ENCODE peak calls at places on chromosome 11, in ten cellular contexts. C is adrenal gland, W is iPS DF 6.9, Q is esophagus squamous epithelium, S is endothelial cell of umbilical vein, U is A549, R is psoas muscle, I is thoracic aorta, B is breast epithelium, G is HAP-1. X is an unnamed sample.

GRCh38 chr11:93967944-93968343 is 53.2 kb upstream of the HEPHL1 start:
- DNase-seq in C (no peak), W (no peak), Q (no peak), S (no peak), U (no peak), R (no peak), I (no peak), B (no peak), G (no peak), X (no peak)

GRCh38 chr11:12827929-12828812 is 153.9 kb downstream of the TEAD1 start:
- DNase-seq in C (peak; percentile 33), W (no peak), Q (no peak), S (peak; percentile 91), U (no peak), R (no peak), I (no peak), B (no peak), G (peak; percentile 96), X (no peak)

GRCh38 chr11:14015711-14016110 is 53.2 kb downstream of the SPON1 start:
- DNase-seq in C (peak; percentile 29), W (peak; percentile 2), Q (no peak), S (peak; percentile 78), U (peak; percentile 21), R (no peak), I (no peak), B (no peak), G (no peak), X (no peak)

GRCh38 chr11:27847496-27847895 is 147.2 kb upstream of the BDNF start:
- DNase-seq in C (no peak), W (no peak), Q (no peak), S (no peak), U (no peak), R (no peak), I (no peak), B (no peak), G (no peak), X (no peak)

GRCh38 chr11:106276859-106277436 is 199.5 kb downstream of the AASDHPPT start:
- DNase-seq in C (no peak), W (no peak), Q (no peak), S (no peak), U (no peak), R (no peak), I (no peak), B (no peak), G (no peak), X (no peak)

GRCh38 chr11:112613051-112613972 is 347.9 kb upstream of the NCAM1 start:
- DNase-seq in C (no peak), W (no peak), Q (no peak), S (peak; percentile 58), U (no peak), R (no peak), I (no peak), B (peak; percentile 85), G (no peak), X (no peak)

GRCh38 chr11:47856186-47856585 is 8.0 kb upstream of the NUP160 start:
- DNase-seq in C (no peak), W (no peak), Q (no peak), S (no peak), U (no peak), R (no peak), I (no peak), B (no peak), G (no peak), X (no peak)

GRCh38 chr11:120078397-120078796 is 59.5 kb downstream of the TRIM29 start:
- DNase-seq in C (no peak), W (no peak), Q (no peak), S (no peak), U (no peak), R (no peak), I (no peak), B (no peak), G (no peak), X (no peak)

GRCh38 chr11:102121329-102121728 is 11.1 kb downstream of the YAP1 start:
- DNase-seq in C (no peak), W (no peak), Q (no peak), S (no peak), U (no peak), R (no peak), I (no peak), B (no peak), G (no peak), X (no peak)

GRCh38 chr11:102117472-102118113 is 7.3 kb downstream of the YAP1 start:
- DNase-seq in C (no peak), W (no peak), Q (no peak), S (peak; percentile 43), U (no peak), R (no peak), I (no peak), B (no peak), G (no peak), X (no peak)

GRCh38 chr11:102120437-102120935 is 10.2 kb downstream of the YAP1 start:
- DNase-seq in C (no peak), W (no peak), Q (no peak), S (no peak), U (peak; percentile 24), R (no peak), I (no peak), B (no peak), G (no peak), X (no peak)

GRCh38 chr11:102118937-102119336 is 8.7 kb downstream of the YAP1 start:
- DNase-seq in C (no peak), W (no peak), Q (no peak), S (no peak), U (no peak), R (no peak), I (no peak), B (no peak), G (no peak), X (no peak)

DNA sequence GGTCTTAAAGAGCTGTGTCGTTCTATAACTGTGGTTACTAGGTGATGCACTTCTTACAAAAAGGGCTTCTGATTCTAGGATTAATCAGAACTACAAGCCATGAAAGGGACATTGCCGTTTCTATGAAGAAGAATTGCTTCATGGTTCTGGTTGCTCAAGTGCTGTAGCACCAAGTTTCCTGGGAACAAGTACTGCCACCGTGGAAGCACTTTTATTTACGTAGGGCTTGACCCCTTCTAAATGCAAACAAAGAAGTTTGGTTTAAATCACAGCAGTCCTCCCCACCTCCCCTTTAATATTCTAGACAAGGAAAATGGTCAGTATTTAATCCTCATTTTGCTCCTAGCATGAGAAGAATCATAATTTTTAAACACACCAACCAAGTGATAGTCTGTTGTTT is 9.8 kb downstream of the YAP1 start:
- DNase-seq in C (no peak), W (no peak), Q (no peak), S (no peak), U (peak; percentile 13), R (no peak), I (no peak), B (no peak), G (no peak), X (no peak)
- H3K4me1 ChIP-seq in C (peaks cover 8% of the 10 kb centered on the region), W (no peaks in the 10 kb centered on the region), Q (no peaks in the 10 kb centered on the region), S (peaks cover 8% of the 10 kb centered on the region), U (peaks cover 66% of the 10 kb centered on the region), R (peaks cover 64% of the 10 kb centered on the region), I (peaks cover 22% of the 10 kb centered on the region), B (no peaks in the 10 kb centered on the region), G (peaks cover 41% of the 10 kb centered on the region), X (peaks cover 52% of the 10 kb centered on the region)

GRCh38 chr11:34333787-34334186 is 24.0 kb downstream of the ABTB2 start:
- DNase-seq in C (no peak), W (no peak), Q (no peak), S (no peak), U (no peak), R (no peak), I (no peak), B (no peak), G (no peak), X (no peak)
- H3K4me1 ChIP-seq in C (no peaks in the 10 kb centered on the region), W (peaks cover 1% of the 10 kb centered on the region), Q (no peaks in the 10 kb centered on the region), S (no peaks in the 10 kb centered on the region), U (peaks cover 89% of the 10 kb centered on the region), R (peaks cover 38% of the 10 kb centered on the region), I (peaks cover 31% of the 10 kb centered on the region), B (no peaks in the 10 kb centered on the region), G (no peaks in the 10 kb centered on the region), X (peaks cover 17% of the 10 kb centered on the region)

GRCh38 chr11:96331556-96332168 is 11.3 kb downstream of the MAML2 start:
- DNase-seq in C (no peak), W (no peak), Q (no peak), S (no peak), U (no peak), R (no peak), I (no peak), B (no peak), G (no peak), X (no peak)

GRCh38 chr11:96330511-96330859 is 12.5 kb downstream of the MAML2 start:
- DNase-seq in C (no peak), W (no peak), Q (no peak), S (no peak), U (no peak), R (no peak), I (no peak), B (no peak), G (no peak), X (no peak)

GRCh38 chr11:96329855-96330510 is 13.0 kb downstream of the MAML2 start:
- DNase-seq in C (no peak), W (no peak), Q (no peak), S (no peak), U (no peak), R (no peak), I (no peak), B (no peak), G (peak; percentile 83), X (no peak)

GRCh38 chr11:96328395-96329010 is 14.5 kb downstream of the MAML2 start:
- DNase-seq in C (no peak), W (no peak), Q (no peak), S (no peak), U (no peak), R (no peak), I (no peak), B (no peak), G (peak; percentile 96), X (no peak)

GRCh38 chr11:96329419-96329818 is 13.6 kb downstream of the MAML2 start:
- DNase-seq in C (no peak), W (no peak), Q (no peak), S (no peak), U (no peak), R (no peak), I (no peak), B (no peak), G (no peak), X (no peak)
- H3K4me1 ChIP-seq in C (peaks cover 7% of the 10 kb centered on the region), W (peaks cover 8% of the 10 kb centered on the region), Q (no peaks in the 10 kb centered on the region), S (peaks cover 2% of the 10 kb centered on the region), U (peaks cover 52% of the 10 kb centered on the region), R (no peaks in the 10 kb centered on the region), I (peaks cover 47% of the 10 kb centered on the region), B (peaks cover 4% of the 10 kb centered on the region), G (peaks cover 85% of the 10 kb centered on the region), X (peaks cover 36% of the 10 kb centered on the region)

GRCh38 chr11:122161191-122161590 is 45.2 kb upstream of the BLID start:
- DNase-seq in C (no peak), W (no peak), Q (no peak), S (no peak), U (no peak), R (no peak), I (no peak), B (no peak), G (no peak), X (no peak)

GRCh38 chr11:122159173-122159701 is 43.2 kb upstream of the BLID start:
- DNase-seq in C (no peak), W (no peak), Q (no peak), S (peak; percentile 29), U (no peak), R (no peak), I (no peak), B (no peak), G (no peak), X (peak; percentile 19)

GRCh38 chr11:122162095-122162494 is 46.1 kb upstream of the BLID start:
- DNase-seq in C (no peak), W (no peak), Q (no peak), S (no peak), U (no peak), R (no peak), I (no peak), B (no peak), G (no peak), X (no peak)

GRCh38 chr11:122157540-122158173 is 41.6 kb upstream of the BLID start:
- DNase-seq in C (no peak), W (no peak), Q (no peak), S (peak; percentile 73), U (no peak), R (no peak), I (no peak), B (no peak), G (no peak), X (no peak)

DNA sequence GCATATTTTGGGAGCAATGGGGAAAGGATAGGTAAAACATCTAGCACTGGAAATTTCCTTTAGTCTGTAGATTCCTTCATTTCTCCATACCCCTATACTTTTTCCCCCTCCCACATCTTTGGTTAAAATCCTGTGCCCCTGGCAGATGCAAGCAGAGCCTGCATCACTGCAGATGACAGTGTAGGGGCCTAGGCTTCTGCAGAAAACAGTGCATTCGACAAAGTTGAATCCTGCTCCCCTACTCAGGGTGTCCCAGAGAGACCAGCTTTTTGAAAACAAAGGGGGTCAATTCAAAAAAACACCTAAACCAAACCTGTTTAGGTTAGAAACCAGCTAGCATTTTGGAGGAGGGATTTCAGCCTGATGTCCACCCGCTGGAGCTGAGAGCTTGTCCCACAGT is 43.8 kb upstream of the BLID start:
- DNase-seq in C (no peak), W (no peak), Q (no peak), S (no peak), U (no peak), R (no peak), I (no peak), B (no peak), G (no peak), X (no peak)
- H3K4me1 ChIP-seq in C (no peaks in the 10 kb centered on the region), W (no peaks in the 10 kb centered on the region), Q (peaks cover 2% of the 10 kb centered on the region), S (peaks cover 64% of the 10 kb centered on the region), U (peaks cover 74% of the 10 kb centered on the region), R (peaks cover 10% of the 10 kb centered on the region), I (peaks cover 13% of the 10 kb centered on the region), B (no peaks in the 10 kb centered on the region), G (peaks cover 2% of the 10 kb centered on the region), X (peaks cover 13% of the 10 kb centered on the region)